ENCODE peak calls at places on chromosomes 13 and 19, in five cellular contexts. D is psoas muscle, Z is choroid plexus epithelial cell, W is B cell, Y is kidney epithelial cell. F is an unnamed sample.

GRCh38 chr13:98476538-98476966 is 100.4 kb downstream of the STK24 start:
- DNase-seq in D (peak; percentile 69), Z (peak; percentile 80), W (peak; percentile 85), Y (peak; percentile 79), F (peak; percentile 65)

GRCh38 chr13:50845211-50845610 is 1.7 kb upstream of the DLEU7 start:
- DNase-seq in D (no peak), W (no peak), Z (peak; percentile 79), Y (no peak), F (no peak)

GRCh38 chr19:54115071-54116063 is at the start of the genes PRPF31 and TFPT:
- DNase-seq in Y (peak; percentile 83), W (peak; percentile 99), D (peak; percentile 97), Z (peak; percentile 99), F (peak; percentile 96)

GRCh38 chr19:48329167-48329891 is 4.0 kb downstream of the EMP3 start:
- DNase-seq in Z (peak; percentile 65), Y (no peak), D (no peak), W (peak; percentile 48), F (peak; percentile 60)

GRCh38 chr13:89267734-89268133 is 1596.6 kb downstream of the SLITRK5 start:
- DNase-seq in Y (peak; percentile 23), D (no peak), Z (peak; percentile 27), W (no peak), F (no peak)

GRCh38 chr19:51552996-51553725 is 17.9 kb upstream of the ZNF175 start:
- DNase-seq in Z (peak; percentile 67), Y (no peak), D (peak; percentile 66), W (no peak), F (peak; percentile 81)

GRCh38 chr13:36582977-36583376 is 90.8 kb upstream of the SERTM1 start:
- DNase-seq in D (no peak), Y (no peak), W (no peak), Z (no peak), F (no peak)

GRCh38 chr19:48635966-48636858 is 967 bp downstream of the DBP start:
- DNase-seq in Z (no peak), Y (no peak), D (no peak), W (no peak), F (no peak)

GRCh38 chr19:604355-604754 is 14.7 kb downstream of the HCN2 start:
- DNase-seq in D (no peak), W (no peak), Y (no peak), Z (no peak), F (no peak)

GRCh38 chr19:46748325-46749109 is 2.3 kb upstream of the STRN4 start:
- DNase-seq in W (peak; percentile 72), Z (peak; percentile 79), D (peak; percentile 74), Y (no peak), F (peak; percentile 81)

GRCh38 chr19:35404879-35405622 is 34.2 kb downstream of the GPR42 start:
- DNase-seq in D (peak; percentile 34), Z (peak; percentile 89), Y (no peak), W (no peak), F (peak; percentile 18)

GRCh38 chr13:100550433-100550832 is 38.2 kb downstream of the GGACT start:
- DNase-seq in D (peak; percentile 35), Z (peak; percentile 77), Y (no peak), W (no peak), F (no peak)

GRCh38 chr13:36965767-36966166 is 33.4 kb downstream of the ALG5 start:
- DNase-seq in Y (peak; percentile 56), D (no peak), Z (peak; percentile 92), W (no peak), F (peak; percentile 43)

GRCh38 chr13:27522847-27523246 is 72.5 kb upstream of the MTIF3 start:
- DNase-seq in W (no peak), Y (no peak), Z (no peak), D (no peak), F (no peak)

GRCh38 chr13:46211521-46212351 is at the start of gene LRRC63:
- DNase-seq in Z (peak; percentile 13), W (peak; percentile 77), Y (no peak), D (peak; percentile 76), F (peak; percentile 84)

GRCh38 chr13:113756441-113757097 is 2.5 kb upstream of the TMEM255B start:
- DNase-seq in W (no peak), D (no peak), Y (no peak), Z (peak; percentile 13), F (no peak)

GRCh38 chr13:45436332-45436731 is 18.2 kb upstream of the SLC25A30 start:
- DNase-seq in Z (no peak), D (no peak), W (no peak), Y (no peak), F (no peak)

GRCh38 chr19:2427323-2428026 is at the start of gene TIMM13:
- DNase-seq in W (peak; percentile 96), Z (peak; percentile 97), D (peak; percentile 97), Y (peak; percentile 78), F (peak; percentile 91)
- TF ChIP-seq CTCF in W (no peak), Z (no peak), D (no peak), Y (no peak), F (no peak)

GRCh38 chr19:12868540-12869112 is 12.6 kb downstream of the DNASE2 start:
- DNase-seq in Z (peak; percentile 35), W (no peak), Y (no peak), D (no peak), F (no peak)

GRCh38 chr19:12865746-12866415 is 15.4 kb downstream of the DNASE2 start:
- DNase-seq in Z (no peak), W (no peak), D (no peak), Y (no peak), F (no peak)

GRCh38 chr19:12866416-12867119 is 14.7 kb downstream of the DNASE2 start:
- DNase-seq in W (no peak), Z (no peak), D (no peak), Y (no peak), F (no peak)

GRCh38 chr19:12864721-12865715 is 16.2 kb downstream of the DNASE2 start:
- DNase-seq in Z (no peak), W (no peak), D (no peak), Y (no peak), F (no peak)

DNA sequence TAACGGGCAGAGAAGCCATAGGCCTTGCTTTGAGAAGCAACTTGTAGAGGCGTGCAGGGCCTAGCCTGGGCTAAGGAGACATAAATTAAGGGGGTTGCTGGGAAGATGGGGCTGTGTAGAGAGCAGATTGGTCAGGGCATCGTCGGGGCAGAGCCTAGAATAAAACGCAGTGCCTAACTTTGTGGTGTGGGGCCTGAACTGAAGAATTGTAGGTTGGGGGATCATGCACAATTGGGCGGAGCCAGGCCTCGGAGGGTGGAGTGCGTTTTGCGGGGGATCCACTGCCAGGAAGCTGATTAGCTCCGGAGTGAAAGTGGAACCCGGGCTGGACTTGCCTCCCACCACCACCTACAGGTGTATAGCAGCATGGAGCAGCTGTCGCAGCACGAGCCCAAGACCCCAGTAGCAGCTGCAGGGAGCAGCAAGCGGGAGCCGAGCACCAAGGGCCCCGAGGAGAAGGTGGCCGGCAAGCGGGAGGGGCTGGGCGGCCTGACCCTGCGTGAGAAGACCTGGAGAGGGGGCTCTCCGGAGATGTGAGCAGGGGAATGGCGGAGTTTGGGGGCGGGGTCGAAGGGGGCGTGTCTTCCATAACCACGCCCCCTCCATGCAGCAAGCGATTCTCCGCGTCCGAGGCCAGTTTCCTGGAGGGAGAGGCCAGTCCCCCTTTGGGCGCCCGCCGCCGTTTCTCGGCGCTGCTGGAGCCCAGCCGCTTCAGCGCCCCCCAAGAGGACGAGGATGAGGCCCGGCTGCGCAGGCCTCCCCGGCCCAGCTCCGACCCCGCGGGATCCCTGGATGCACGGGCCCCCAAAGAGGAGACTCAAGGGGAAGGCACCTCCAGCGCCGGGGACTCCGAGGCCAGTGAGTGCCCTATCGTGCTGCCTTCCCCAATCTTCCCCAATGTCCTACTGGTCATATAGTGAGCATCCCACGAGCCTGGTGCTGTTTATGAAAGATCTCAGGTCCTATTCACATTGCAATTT is 13.8 kb downstream of the DNASE2 start:
- DNase-seq in D (peak; percentile 43), Z (peak; percentile 58), W (peak; percentile 71), Y (no peak), F (no peak)
- TF ChIP-seq CTCF in D (no peak), Z (no peak), W (no peak), Y (peak; percentile 8), F (no peak)

GRCh38 chr13:104773775-104774174 is 1707.6 kb upstream of the SLC10A2 start:
- DNase-seq in Z (peak; percentile 82), Y (no peak), W (no peak), D (no peak), F (no peak)
- TF ChIP-seq CTCF in Z (peak; percentile 72), Y (peak; percentile 71), W (no peak), D (peak; percentile 36), F (no peak)

GRCh38 chr13:40447857-40448256 is 218.6 kb downstream of the FOXO1 start:
- DNase-seq in D (no peak), W (no peak), Z (no peak), Y (no peak), F (no peak)

GRCh38 chr13:40445557-40445990 is 220.9 kb downstream of the FOXO1 start:
- DNase-seq in Y (peak; percentile 98), D (peak; percentile 72), Z (peak; percentile 50), W (peak; percentile 98), F (no peak)

GRCh38 chr13:40444241-40444640 is 222.2 kb downstream of the FOXO1 start:
- DNase-seq in D (no peak), Y (no peak), Z (no peak), W (no peak), F (no peak)

GRCh38 chr13:40442826-40443225 is 223.6 kb downstream of the FOXO1 start:
- DNase-seq in Z (no peak), W (no peak), Y (no peak), D (no peak), F (no peak)

DNA sequence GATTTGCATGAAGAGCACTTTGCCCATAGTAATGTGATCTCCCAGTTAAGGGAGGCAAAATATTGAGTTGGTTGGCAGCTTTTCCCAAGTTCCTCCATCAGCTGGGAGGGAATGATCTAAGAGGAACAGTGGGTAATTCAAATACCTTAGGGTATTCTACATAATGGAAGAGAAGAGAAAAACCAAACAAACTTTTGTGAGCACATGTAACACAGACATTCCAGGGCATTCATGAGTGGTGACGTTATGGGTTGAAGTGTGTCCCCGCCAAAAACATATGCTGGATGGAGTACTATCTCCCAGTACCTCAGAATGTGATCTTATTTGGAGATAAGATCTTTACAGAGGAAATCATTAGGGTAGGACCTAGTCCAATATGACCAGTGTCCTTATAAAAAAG is 220.1 kb downstream of the FOXO1 start:
- DNase-seq in Y (no peak), Z (peak; percentile 23), W (no peak), D (no peak), F (no peak)
- TF ChIP-seq CTCF in Y (no peak), Z (no peak), W (no peak), D (no peak), F (no peak)

DNA sequence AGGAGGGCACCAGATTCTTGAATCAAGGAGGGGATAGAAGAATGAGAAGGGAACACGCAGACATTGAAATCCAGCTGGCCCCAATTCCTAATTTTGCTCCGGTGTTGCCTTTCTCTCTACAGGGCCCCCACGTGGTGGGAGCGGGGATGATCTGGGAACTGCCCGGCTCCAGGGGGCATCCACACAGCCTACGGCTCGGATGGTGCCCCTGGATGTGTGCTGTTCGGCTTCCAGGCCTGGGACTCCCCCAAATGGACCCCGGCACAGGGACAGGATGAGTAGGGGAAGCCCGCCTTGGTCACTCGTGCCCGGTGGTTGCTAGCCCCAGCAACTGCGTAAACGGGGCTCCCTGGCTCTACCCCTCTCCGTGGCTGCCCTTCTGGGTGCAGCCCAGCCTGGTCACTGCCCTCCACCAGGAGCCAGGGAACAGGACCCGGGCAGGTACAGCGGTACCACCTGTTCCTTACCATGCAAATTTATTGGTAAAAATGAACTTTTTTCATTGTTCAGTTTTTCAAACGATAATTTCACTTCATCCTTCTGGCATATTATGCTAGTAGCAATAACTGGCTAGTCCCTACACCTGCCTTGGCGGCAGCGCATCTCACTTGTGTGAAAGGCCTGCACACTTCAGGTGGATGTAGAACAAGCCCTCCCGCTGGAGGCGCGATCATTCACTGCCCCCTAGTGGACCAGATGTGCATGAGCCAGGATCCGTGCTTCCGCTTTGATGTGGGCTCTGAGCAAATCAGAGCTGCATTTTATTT is 111.6 kb downstream of the TEX26 start:
- DNase-seq in D (peak; percentile 74), Z (peak; percentile 91), W (peak; percentile 83), Y (no peak), F (peak; percentile 82)
- TF ChIP-seq CTCF in D (peak; percentile 93), Z (peak; percentile 99), W (peak; percentile 95), Y (peak; percentile 96), F (peak; percentile 86)